ENCODE peak calls at places on chromosomes 4 and X, in six cellular contexts. Z, L, K, U, T and P are unnamed samples.

GRCh38 chrX:131841496-131842410 is 181.3 kb upstream of the STK26 start:
- DNase-seq in T (peak), L (no peak), U (peak), Z (peak), K (peak), P (no peak)

GRCh38 chr4:1537410-1538095 is 131.3 kb upstream of the NKX1-1 start:
- DNase-seq in K (no peak), U (no peak), Z (no peak), L (peak), T (no peak), P (no peak)

GRCh38 chr4:185015108-185015507 is 3.2 kb upstream of the HELT start:
- DNase-seq in U (peak), T (no peak), L (no peak), K (peak), Z (peak), P (no peak)

GRCh38 chrX:10296581-10296980 is 139.8 kb downstream of the CLCN4 start:
- DNase-seq in K (peak), U (peak), L (no peak), Z (peak), T (no peak), P (peak)

GRCh38 chrX:119240356-119240755 is 4.3 kb downstream of the PGRMC1 start:
- DNase-seq in L (no peak), Z (peak), T (no peak), K (peak), U (peak), P (peak)

GRCh38 chr4:5710962-5711478 is at the start of gene EVC:
- DNase-seq in T (peak), L (peak), U (peak), K (peak), Z (peak), P (peak)

GRCh38 chrX:135000516-135000915 is 9.7 kb downstream of the SMIM10 start:
- DNase-seq in K (peak), T (no peak), U (peak), L (no peak), Z (no peak), P (no peak)

GRCh38 chr4:8777320-8778196 is 94.1 kb downstream of the HMX1 start:
- DNase-seq in Z (no peak), K (no peak), T (no peak), L (no peak), U (peak), P (no peak)

GRCh38 chr4:144507309-144508101 is 138.5 kb upstream of the HHIP start:
- DNase-seq in T (no peak), Z (peak), U (peak), L (no peak), K (peak), P (no peak)

GRCh38 chr4:168737441-168738176 is 240.8 kb downstream of the PALLD start:
- DNase-seq in U (no peak), Z (no peak), K (peak), L (no peak), T (no peak), P (no peak)

GRCh38 chr4:136713140-136713539 is 819.2 kb downstream of the PCDH18 start:
- DNase-seq in Z (peak), K (peak), U (peak), T (no peak), L (no peak), P (no peak)

GRCh38 chr4:61373901-61374611 is 173.9 kb downstream of the ADGRL3 start:
- DNase-seq in K (peak), L (no peak), T (no peak), Z (peak), U (no peak), P (peak)

GRCh38 chr4:111434581-111434980 is 710.7 kb upstream of the FAM241A start:
- DNase-seq in L (peak), T (no peak), K (no peak), U (peak), Z (no peak), P (no peak)

GRCh38 chr4:89708903-89709361 is 128.0 kb downstream of the SNCA start:
- DNase-seq in T (no peak), Z (peak), U (no peak), K (peak), L (no peak), P (peak)

DNA sequence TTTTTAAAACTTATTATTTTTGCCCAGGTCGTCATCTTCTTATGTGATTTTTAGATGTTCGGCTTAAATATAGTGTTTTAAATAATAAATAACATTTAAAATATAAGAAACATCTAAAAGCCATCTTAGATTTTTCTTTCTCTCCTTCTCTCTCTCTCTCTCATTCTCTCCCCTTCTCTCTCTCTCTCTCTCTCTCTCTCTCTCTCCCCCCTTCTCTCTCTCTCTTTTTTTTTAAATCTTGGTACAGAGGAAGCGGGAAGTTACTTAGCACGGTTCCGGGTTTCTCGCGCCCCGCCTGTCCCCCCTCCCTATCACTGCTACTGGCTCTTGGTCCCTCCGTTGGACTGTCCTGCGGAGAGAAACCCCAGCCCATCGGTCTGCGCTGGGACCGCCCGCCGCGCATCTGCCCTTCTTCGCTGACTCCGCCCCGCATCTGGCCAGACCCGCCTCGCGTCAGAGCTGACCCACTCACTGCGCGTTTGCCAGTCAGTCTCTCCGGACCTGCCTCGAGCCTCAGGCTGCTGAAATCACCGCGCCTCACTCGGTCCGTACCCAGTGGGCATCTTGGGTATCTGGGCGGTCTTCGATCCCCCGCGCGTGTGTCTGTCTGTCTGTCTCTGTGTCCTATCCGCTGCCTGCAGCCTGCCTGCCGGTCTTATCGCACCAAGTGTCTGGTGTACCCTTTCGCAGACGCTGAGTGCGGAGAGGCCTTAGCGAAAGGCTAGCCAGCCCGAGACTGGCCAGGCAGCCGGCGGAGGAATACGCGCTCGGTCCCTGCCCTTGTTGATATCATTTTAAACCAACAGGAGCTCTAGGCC is at the start of gene PABPC5:
- DNase-seq in L (peak), Z (peak), T (peak), K (peak), U (peak), P (peak)
- H3K4me3 ChIP-seq in L (no peak), Z (peak), T (no peak), K (peak), U (peak), P (peak)

DNA sequence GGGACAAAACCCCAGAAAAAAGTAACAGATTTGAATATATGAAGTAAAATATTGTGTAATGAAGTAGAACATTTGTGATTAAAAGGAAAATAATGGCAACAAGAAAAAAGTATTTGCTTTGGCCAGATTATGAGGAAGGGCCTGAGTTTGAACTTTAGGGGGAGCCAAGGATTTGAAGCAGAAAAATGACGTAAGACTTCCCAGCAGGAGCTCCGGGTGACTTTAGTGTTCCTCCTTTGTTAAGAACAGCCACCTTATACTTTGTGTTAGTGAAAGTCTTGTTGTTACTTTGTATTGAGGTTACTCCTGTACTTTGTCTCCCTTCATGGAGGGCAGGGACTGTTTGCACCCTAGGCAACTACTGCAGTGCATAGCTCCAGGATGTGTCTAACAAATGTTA is 41.1 kb downstream of the DCUN1D4 start:
- DNase-seq in U (no peak), Z (no peak), T (no peak), L (no peak), K (no peak), P (no peak)
- H3K4me3 ChIP-seq in U (no peak), Z (no peak), T (no peak), L (no peak), K (no peak), P (no peak)

DNA sequence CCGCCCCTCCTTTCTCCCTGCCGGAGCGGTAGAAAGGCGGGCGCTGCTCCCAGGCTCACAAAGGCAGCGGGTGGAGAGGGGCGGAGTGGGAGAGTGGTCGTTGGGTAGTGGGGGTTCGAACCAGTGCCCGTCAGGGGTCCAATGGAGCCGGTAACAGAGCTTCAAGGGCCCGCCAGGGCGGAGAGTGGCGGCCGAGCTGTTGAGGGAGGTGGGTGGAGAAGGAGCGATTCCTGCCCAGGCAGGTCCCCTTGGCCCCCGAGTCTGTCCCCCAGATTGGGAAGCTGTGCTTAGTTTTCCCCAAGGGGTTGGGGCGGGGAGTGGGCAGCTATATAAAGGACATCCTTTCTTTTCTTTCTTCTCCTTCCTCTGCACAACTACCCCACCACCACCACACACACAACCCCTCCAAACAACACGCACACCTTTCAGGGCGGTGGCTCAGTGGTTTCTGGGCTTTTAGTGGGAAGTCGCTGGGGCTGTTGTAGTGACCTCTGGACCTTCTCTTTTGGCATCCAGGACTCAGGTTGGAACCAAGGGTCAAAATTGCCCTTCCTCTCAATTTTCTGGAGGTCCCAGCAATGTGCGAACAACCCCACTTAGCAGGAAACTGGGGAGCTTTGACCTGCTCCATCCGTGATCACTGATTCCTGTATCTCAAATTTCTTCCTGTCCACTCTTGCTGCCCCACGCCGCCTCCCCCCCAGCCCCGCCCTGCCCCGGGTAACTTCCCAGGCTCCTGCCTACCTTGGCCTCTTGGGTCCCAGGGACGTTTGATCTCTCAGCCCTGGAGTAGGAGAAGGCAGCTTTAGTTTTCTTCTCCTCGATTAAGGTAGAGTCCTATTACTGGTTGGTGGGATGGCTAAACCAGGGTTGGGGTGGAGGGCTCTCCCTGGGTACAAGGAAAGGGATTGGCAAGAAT is 1.9 kb downstream of the EFNB1 start:
- DNase-seq in U (no peak), Z (no peak), K (no peak), L (peak), T (no peak), P (no peak)
- H3K4me3 ChIP-seq in U (peak), Z (peak), K (peak), L (peak), T (no peak), P (peak)

GRCh38 chrX:101539116-101539515 is 11.2 kb upstream of the ARMCX1 start:
- DNase-seq in K (no peak), U (no peak), L (no peak), Z (no peak), T (no peak), P (no peak)
- H3K4me3 ChIP-seq in K (no peak), U (no peak), L (no peak), Z (no peak), T (no peak), P (no peak)